ENCODE peak calls at places on chromosomes 16 and 17, in six cellular contexts. Z, B, E, C, X and H are unnamed samples. For H3K4me1, the result is how much of the 10 kb centered on the place peaks cover.

GRCh38 chr17:81710514-81711308 is 1.4 kb upstream of the SLC25A10 start:
- DNase-seq in Z (no peak), B (no peak), E (no peak), C (no peak), X (no peak), H (no peak)

GRCh38 chr17:45048795-45049563 is 2.5 kb downstream of the DCAKD start:
- DNase-seq in Z (no peak), B (peak), E (no peak), C (no peak), X (no peak), H (no peak)

GRCh38 chr16:82042144-82042543 is 7.1 kb downstream of the HSD17B2 start:
- DNase-seq in Z (no peak), B (no peak), E (no peak), C (no peak), X (no peak), H (no peak)

GRCh38 chr17:1985093-1985492 is 40.0 kb downstream of the RTN4RL1 start:
- DNase-seq in Z (no peak), B (no peak), E (no peak), C (no peak), X (no peak), H (no peak)

GRCh38 chr16:84507011-84507982 is 2.8 kb upstream of the MEAK7 start:
- DNase-seq in Z (no peak), B (no peak), E (no peak), C (no peak), X (no peak), H (no peak)

GRCh38 chr16:12160249-12160648 is 183.7 kb downstream of the SNX29 start:
- DNase-seq in Z (no peak), B (no peak), E (no peak), C (no peak), X (no peak), H (no peak)

GRCh38 chr16:1099224-1100083 is 3.4 kb upstream of the C1QTNF8 start:
- DNase-seq in Z (no peak), B (no peak), E (no peak), C (no peak), X (no peak), H (no peak)

GRCh38 chr16:46583036-46583435 is 38.1 kb downstream of the SHCBP1 start:
- DNase-seq in Z (no peak), B (no peak), E (no peak), C (no peak), X (no peak), H (no peak)

GRCh38 chr16:10852948-10853347 is 24.1 kb upstream of the CIITA start:
- DNase-seq in Z (no peak), B (no peak), E (no peak), C (no peak), X (no peak), H (no peak)

GRCh38 chr16:29742683-29743275 is 3.0 kb downstream of the C16orf54 start:
- DNase-seq in Z (no peak), B (no peak), E (no peak), C (no peak), X (no peak), H (no peak)

GRCh38 chr16:71722801-71723536 is 1.5 kb downstream of the PHLPP2 start:
- DNase-seq in Z (peak), B (peak), E (peak), C (peak), X (peak), H (peak)

GRCh38 chr16:78705694-78706093 is 606.2 kb downstream of the WWOX start:
- DNase-seq in Z (no peak), B (peak), E (no peak), C (no peak), X (peak), H (no peak)

GRCh38 chr17:17073627-17074521 is 31.6 kb downstream of the MPRIP start:
- DNase-seq in Z (no peak), B (no peak), E (no peak), C (no peak), X (peak), H (no peak)

GRCh38 chr16:59573528-59574271 is 839.6 kb upstream of the GOT2 start:
- DNase-seq in Z (no peak), B (peak), E (no peak), C (no peak), X (peak), H (no peak)

GRCh38 chr17:45414997-45415881 is 17.4 kb downstream of the ARHGAP27 start:
- DNase-seq in Z (no peak), B (no peak), E (no peak), C (no peak), X (no peak), H (no peak)

GRCh38 chr17:60455378-60455777 is 33.1 kb downstream of the CHCT1 start:
- DNase-seq in Z (no peak), B (no peak), E (no peak), C (no peak), X (peak), H (no peak)

GRCh38 chr16:27803775-27804549 is 254.0 kb downstream of the KATNIP start:
- DNase-seq in Z (no peak), B (no peak), E (no peak), C (no peak), X (no peak), H (no peak)

GRCh38 chr16:56226840-56227525 is 35.7 kb downstream of the GNAO1 start:
- DNase-seq in Z (no peak), B (no peak), E (no peak), C (no peak), X (no peak), H (no peak)

GRCh38 chr17:53668854-53669253 is 153.9 kb upstream of the KIF2B start:
- DNase-seq in Z (no peak), B (no peak), E (no peak), C (no peak), X (no peak), H (no peak)

GRCh38 chr16:11076259-11077018 is 132.1 kb downstream of the CLEC16A start:
- DNase-seq in Z (no peak), B (no peak), E (no peak), C (no peak), X (peak), H (no peak)

GRCh38 chr16:86931410-86931941 is 353.1 kb downstream of the FOXL1 start:
- DNase-seq in Z (peak), B (no peak), E (no peak), C (no peak), X (peak), H (peak)

GRCh38 chr16:47254771-47255170 is 111.0 kb upstream of the NETO2 start:
- DNase-seq in Z (no peak), B (no peak), E (no peak), C (no peak), X (no peak), H (no peak)

GRCh38 chr17:17575360-17576251 is 15.9 kb downstream of the PEMT start:
- DNase-seq in Z (peak), B (no peak), E (no peak), C (no peak), X (no peak), H (peak)

GRCh38 chr16:15643453-15644305 is 725 bp upstream of the MARF1 start:
- DNase-seq in Z (peak), B (peak), E (peak), C (no peak), X (peak), H (peak)

GRCh38 chr17:43024407-43025289 is at the start of gene RND2:
- DNase-seq in Z (peak), B (peak), E (peak), C (peak), X (peak), H (peak)

GRCh38 chr16:84044108-84044488 is 1.5 kb upstream of the SLC38A8 start:
- DNase-seq in Z (no peak), B (peak), E (no peak), C (no peak), X (peak), H (no peak)

GRCh38 chr17:3558603-3559269 is 1.1 kb upstream of the TRPV3 start:
- DNase-seq in Z (no peak), B (no peak), E (no peak), C (no peak), X (peak), H (no peak)

GRCh38 chr16:24747425-24747824 is 18.0 kb downstream of the TNRC6A start:
- DNase-seq in Z (no peak), B (no peak), E (no peak), C (no peak), X (no peak), H (no peak)

GRCh38 chr16:9124908-9125584 is 33.6 kb downstream of the HAPSTR1 start:
- DNase-seq in Z (no peak), B (no peak), E (no peak), C (no peak), X (no peak), H (no peak)

GRCh38 chr16:85104821-85105391 is 7.4 kb downstream of the CIBAR2 start:
- DNase-seq in Z (no peak), B (no peak), E (no peak), C (no peak), X (no peak), H (no peak)

GRCh38 chr17:50596191-50597037 is 35.9 kb downstream of the CACNA1G start:
- DNase-seq in Z (no peak), B (no peak), E (no peak), C (no peak), X (no peak), H (no peak)

GRCh38 chr16:69311115-69311532 is at the start of gene VPS4A:
- DNase-seq in Z (peak), B (peak), E (peak), C (peak), X (peak), H (peak)
- TF ChIP-seq POLR2A in Z (peak), B (peak), E (peak), C (no peak), X (peak), H (no peak)

GRCh38 chr17:63538693-63539595 is 11.3 kb upstream of the DCAF7 start:
- DNase-seq in Z (no peak), B (no peak), E (no peak), C (no peak), X (no peak), H (no peak)
- H3K4me3 ChIP-seq in Z (no peak), B (no peak), E (no peak), C (no peak), X (no peak), H (no peak)

GRCh38 chr17:48719642-48720262 is 2.6 kb downstream of the PRAC1 start:
- DNase-seq in Z (no peak), B (no peak), E (no peak), C (peak), X (no peak), H (no peak)
- H3K4me1 ChIP-seq in Z (under half), B (under half), E (under half), C (under half), X (under half), H (under half)

DNA sequence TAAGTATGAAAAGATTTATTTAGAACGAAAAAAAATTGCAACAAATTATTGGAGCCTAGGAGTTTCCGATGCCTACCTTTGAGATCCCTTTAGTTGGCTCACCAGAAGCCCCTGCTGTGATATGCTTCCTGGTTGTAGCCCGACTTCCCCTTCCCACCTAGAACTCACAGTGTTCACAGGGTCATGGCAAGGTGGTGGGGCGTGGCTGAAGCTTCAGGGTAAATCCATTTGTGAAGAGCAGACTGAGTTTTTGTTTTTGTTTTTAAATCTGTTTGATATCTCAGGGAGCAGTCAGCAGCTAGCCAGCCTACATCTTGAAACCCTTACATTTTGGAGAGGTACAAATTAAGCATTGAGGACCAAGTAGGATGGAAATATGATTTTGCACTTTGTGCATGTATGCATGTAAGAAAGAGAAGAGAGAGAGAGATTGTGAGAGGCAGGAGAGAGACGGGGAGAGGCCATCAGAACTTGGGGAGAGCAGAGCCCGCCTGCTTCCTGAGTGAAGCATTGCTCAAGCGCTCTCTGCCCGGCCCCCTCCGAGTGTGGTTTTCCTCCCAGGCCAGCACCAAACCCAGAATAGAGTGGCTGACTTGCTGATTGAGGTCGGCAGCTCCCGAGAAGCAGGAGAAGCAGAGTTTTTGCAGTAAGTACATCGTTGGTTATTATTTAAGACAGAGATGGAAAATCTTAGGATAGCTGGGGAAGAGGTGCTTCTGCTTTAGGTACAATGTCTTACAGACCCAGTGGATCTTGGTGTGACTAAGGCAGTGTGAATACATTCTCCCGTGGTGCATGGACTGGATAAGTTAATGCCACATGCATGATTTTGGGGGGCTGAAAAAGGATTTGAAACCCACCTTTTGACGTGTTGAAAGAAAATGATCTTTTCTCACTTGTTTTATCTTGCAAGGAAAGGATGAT is 64.2 kb downstream of the SPECC1 start:
- DNase-seq in Z (peak), B (no peak), E (no peak), C (no peak), X (peak), H (peak)
- TF ChIP-seq POLR2A in Z (no peak), B (no peak), E (no peak), C (no peak), X (no peak), H (no peak)

DNA sequence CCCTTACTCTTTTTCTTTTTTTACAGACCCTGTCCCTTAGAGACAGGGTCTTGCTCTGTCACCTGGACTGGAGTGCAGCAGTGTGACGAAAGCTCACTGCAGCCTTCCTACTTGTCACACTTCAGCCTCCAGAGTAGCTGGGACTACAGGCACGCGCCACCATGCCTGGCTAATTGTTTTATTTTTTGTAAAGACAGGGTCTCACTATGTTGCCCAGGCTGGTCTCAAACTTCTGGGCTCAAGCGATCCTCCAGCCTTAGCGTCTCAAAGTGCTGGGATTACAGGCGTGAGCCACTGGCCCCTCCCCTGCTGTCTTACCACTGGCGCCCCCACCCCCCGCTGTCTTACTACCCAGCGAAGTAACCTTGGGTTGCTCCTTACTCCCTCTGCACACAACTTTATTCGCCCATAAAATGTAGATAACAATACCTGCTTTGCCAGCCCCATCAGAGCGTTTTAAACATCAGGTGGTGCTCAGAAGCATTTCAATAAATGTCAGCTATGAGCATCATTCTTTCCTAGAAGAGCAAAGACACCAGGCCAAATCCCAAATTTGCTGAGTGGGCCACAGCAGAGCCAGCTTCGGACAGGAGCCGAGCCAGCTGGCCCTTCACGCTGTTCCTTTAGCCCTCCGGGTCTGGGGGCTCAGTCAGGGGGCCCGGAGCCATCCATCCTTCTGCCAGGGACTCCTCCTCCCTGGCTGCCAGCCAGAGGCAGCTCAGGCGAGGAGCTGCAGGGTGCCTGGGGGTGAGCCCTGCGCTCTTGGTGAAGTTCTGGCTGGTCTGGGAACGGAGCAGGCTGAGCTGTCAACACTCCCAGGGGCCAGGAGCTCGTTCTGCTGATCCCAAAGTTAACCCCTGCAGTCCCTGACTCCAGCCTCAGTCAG is 24.4 kb downstream of the SRL start:
- DNase-seq in Z (no peak), B (no peak), E (no peak), C (no peak), X (peak), H (peak)
- H3K4me3 ChIP-seq in Z (no peak), B (no peak), E (no peak), C (no peak), X (no peak), H (no peak)

DNA sequence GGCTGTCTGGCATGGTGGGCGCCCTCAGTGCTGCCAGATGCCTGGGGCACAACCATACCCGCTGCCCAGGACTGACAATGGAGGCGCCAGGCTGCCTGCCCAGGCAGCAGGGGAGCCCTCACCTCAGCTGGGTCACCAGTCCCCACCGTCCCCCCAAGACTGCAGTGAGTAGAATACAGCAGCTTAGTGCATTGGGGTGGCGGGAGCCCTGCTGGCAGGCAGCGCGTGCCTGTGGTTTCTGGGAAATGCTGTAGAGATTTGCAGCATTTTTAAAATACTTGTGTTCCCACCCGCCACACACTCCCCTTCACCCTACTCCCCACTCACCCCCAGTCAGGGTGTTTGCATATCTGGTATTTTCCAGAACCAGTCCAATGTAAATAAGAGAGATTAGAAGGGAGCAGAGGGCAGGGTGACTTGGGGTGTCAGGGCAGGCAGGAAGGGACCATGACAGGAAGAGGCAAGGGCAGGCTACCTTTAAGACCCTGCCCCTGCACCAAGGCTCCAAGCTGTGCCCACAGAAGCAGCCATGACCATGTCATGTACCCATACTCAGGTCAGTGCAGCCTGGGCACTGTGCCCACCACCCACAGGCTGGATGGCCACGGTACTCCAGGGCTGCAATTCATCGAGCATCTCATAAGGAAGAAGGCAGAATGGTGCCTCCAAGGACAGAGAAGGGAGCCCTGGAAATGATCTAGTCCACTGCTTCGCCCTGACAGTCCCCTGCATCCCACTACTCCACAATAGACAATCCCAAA is 21.5 kb downstream of the MYO18A start:
- DNase-seq in Z (no peak), B (no peak), E (no peak), C (no peak), X (peak), H (no peak)
- H3K4me1 ChIP-seq in Z (under half), B (half or more), E (half or more), C (half or more), X (half or more), H (under half)

DNA sequence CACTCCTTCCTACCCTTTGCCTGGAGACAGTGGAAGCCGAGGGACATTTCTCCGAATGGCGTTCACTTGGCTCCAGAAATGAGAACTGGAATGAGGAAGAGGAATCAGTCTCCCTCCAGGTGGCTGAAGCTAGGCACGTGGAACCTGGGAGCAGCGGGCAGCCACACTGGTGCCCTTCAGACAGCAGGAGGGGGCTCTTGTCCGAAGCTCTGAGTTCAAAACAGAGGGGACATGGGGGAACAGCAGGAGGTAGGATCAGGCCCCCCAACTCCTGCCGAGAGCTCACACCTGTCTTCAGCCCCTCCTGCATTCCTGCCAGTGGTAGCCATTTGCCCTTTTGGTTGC is 41.5 kb downstream of the TMEM235 start:
- DNase-seq in Z (no peak), B (no peak), E (no peak), C (no peak), X (no peak), H (no peak)
- TF ChIP-seq POLR2A in Z (no peak), B (no peak), E (no peak), C (no peak), X (no peak), H (no peak)

DNA sequence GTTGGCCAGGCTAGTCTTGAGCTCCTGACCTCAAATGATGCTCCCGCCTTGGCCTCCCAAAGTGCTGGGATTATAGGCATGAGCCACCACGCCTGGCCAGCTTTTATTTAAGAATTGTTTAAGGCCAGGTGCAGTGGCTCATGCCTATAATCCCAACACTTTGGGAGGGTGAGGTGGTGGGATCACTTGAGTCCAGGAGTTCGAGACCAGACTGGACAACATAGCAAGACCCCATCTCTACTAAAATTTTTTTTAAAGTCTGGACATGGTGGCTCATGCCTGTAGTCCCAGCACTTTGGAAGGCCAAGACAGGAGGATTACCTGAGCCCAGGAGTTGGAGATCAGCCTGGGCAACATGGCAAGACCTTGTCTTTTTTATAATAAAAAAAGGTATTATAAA is 5.2 kb downstream of the PLXDC1 start:
- DNase-seq in Z (no peak), B (no peak), E (no peak), C (no peak), X (no peak), H (no peak)
- H3K4me3 ChIP-seq in Z (no peak), B (no peak), E (no peak), C (no peak), X (no peak), H (no peak)

GRCh38 chr17:49086649-49087048 is 45.9 kb upstream of the B4GALNT2 start:
- DNase-seq in Z (no peak), B (no peak), E (no peak), C (no peak), X (no peak), H (no peak)
- H3K4me1 ChIP-seq in Z (under half), B (under half), E (under half), C (under half), X (under half), H (under half)